ENCODE peak calls at places on chromosomes 13 and 19, in ten cellular contexts. I is suprapubic skin, M is GM23338, P is upper lobe of left lung, H is sigmoid colon, A is H1, X is SK-N-SH, G is Panc1, W is HL-60, N is stomach. F is an unnamed sample.
A peak's percentile ranks its signal among the peaks of the same experiment; 100 is the strongest.

GRCh38 chr19:48822514-48822913 is 11.7 kb upstream of the BCAT2 start:
- DNase-seq in I (no peak), M (no peak), P (no peak), H (no peak), A (no peak), X (no peak), G (no peak), W (no peak), N (no peak), F (no peak)

GRCh38 chr13:47672982-47673670 is 327.9 kb downstream of the SUCLA2 start:
- DNase-seq in I (no peak), M (no peak), P (no peak), H (no peak), A (no peak), X (peak; percentile 1), G (no peak), W (no peak), N (no peak), F (no peak)

GRCh38 chr13:23599083-23599925 is 29.1 kb downstream of the TNFRSF19 start:
- DNase-seq in I (no peak), M (peak; percentile 88), P (no peak), H (no peak), A (no peak), X (no peak), G (no peak), W (no peak), N (no peak), F (no peak)

GRCh38 chr13:99360696-99361095 is 53.5 kb upstream of the GPR183 start:
- DNase-seq in I (no peak), M (no peak), P (no peak), H (no peak), A (peak; percentile 8), X (no peak), G (no peak), W (no peak), N (no peak), F (no peak)

GRCh38 chr19:18675779-18676178 is 7.7 kb upstream of the CRTC1 start:
- DNase-seq in I (no peak), M (peak; percentile 84), P (no peak), H (no peak), A (peak; percentile 76), X (no peak), G (no peak), W (no peak), N (no peak), F (no peak)

GRCh38 chr13:92719868-92720267 is 506.7 kb upstream of the GPC6 start:
- DNase-seq in I (no peak), M (peak; percentile 77), P (no peak), H (no peak), A (no peak), X (no peak), G (no peak), W (no peak), N (no peak), F (no peak)

GRCh38 chr13:40452741-40453665 is 213.4 kb downstream of the FOXO1 start:
- DNase-seq in I (no peak), M (no peak), P (no peak), H (no peak), A (no peak), X (no peak), G (no peak), W (no peak), N (no peak), F (no peak)

GRCh38 chr19:11165486-11166030 is 10.0 kb upstream of the SPC24 start:
- DNase-seq in I (no peak), M (no peak), P (no peak), H (peak; percentile 72), A (no peak), X (no peak), G (no peak), W (no peak), N (no peak), F (no peak)

GRCh38 chr19:18733196-18733647 is 49.7 kb downstream of the CRTC1 start:
- DNase-seq in I (no peak), M (no peak), P (no peak), H (peak; percentile 90), A (no peak), X (peak; percentile 84), G (no peak), W (no peak), N (peak; percentile 57), F (no peak)

GRCh38 chr19:33397536-33398360 is 24.2 kb downstream of the CEBPG start:
- DNase-seq in I (peak; percentile 62), M (no peak), P (no peak), H (peak; percentile 60), A (no peak), X (peak; percentile 68), G (no peak), W (no peak), N (no peak), F (no peak)

GRCh38 chr19:33398361-33399060 is 25.0 kb downstream of the CEBPG start:
- DNase-seq in I (peak; percentile 55), M (no peak), P (no peak), H (peak; percentile 37), A (no peak), X (no peak), G (no peak), W (no peak), N (no peak), F (no peak)

GRCh38 chr19:33395561-33396550 is 22.3 kb downstream of the CEBPG start:
- DNase-seq in I (peak; percentile 75), M (no peak), P (peak; percentile 57), H (peak; percentile 80), A (no peak), X (peak; percentile 22), G (no peak), W (no peak), N (peak; percentile 68), F (no peak)

GRCh38 chr19:33394723-33395560 is 21.4 kb downstream of the CEBPG start:
- DNase-seq in I (peak; percentile 67), M (no peak), P (no peak), H (peak; percentile 62), A (no peak), X (peak; percentile 38), G (no peak), W (no peak), N (no peak), F (no peak)

DNA sequence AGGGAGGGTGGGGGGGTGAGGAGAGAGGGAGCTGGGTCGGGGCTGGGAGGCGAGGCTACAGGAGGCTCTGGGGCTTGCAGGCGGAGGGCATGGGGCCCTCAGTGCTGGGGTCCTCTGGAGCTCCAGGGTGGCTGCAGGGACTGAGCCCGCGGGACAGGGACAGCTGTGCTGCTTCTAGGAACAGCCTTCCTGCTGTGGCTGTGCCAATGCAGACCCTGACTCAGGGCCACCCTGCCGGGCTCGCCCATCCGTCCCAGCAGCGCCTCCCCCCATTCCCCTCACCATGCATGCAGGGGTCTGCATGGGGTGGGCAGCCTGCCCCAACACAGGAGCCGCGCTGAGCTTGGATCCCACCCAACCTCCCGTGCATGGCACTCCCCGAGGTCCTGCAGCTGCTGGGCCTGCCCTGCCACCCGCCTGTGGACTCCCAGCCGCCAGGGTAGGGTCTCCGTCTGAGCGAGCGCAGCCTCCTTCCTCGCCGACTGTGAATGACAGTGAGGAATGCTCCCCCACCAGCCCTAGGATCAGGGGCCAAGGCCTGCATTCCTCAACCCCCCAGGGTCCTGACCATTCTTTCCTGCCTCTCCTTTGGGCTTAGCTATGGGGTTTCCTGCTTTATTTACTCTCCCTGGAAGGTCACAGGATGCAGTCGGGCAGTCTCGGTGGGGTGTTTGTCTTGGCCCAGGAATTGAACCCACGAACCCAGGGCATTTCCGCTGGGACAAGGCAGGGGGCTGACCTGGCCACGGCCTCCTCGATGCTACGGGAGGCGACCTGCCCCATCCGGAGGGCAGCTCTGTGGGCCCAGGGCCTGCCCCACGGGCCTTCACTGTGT is 23.4 kb downstream of the CEBPG start:
- DNase-seq in I (peak; percentile 63), M (peak; percentile 60), P (no peak), H (peak; percentile 64), A (no peak), X (peak; percentile 27), G (no peak), W (no peak), N (no peak), F (no peak)
- TF ChIP-seq POLR2AphosphoS5 in I (no peak), M (no peak), P (no peak), H (no peak), A (no peak), X (no peak), G (no peak), W (no peak), N (no peak), F (no peak)

GRCh38 chr19:12985049-12985776 is 10.1 kb upstream of the NFIX start:
- DNase-seq in I (peak; percentile 86), M (no peak), P (peak; percentile 70), H (peak; percentile 82), A (no peak), X (no peak), G (no peak), W (no peak), N (peak; percentile 82), F (no peak)
- TF ChIP-seq POLR2AphosphoS5 in I (no peak), M (no peak), P (no peak), H (no peak), A (no peak), X (no peak), G (no peak), W (no peak), N (peak; percentile 77), F (no peak)

DNA sequence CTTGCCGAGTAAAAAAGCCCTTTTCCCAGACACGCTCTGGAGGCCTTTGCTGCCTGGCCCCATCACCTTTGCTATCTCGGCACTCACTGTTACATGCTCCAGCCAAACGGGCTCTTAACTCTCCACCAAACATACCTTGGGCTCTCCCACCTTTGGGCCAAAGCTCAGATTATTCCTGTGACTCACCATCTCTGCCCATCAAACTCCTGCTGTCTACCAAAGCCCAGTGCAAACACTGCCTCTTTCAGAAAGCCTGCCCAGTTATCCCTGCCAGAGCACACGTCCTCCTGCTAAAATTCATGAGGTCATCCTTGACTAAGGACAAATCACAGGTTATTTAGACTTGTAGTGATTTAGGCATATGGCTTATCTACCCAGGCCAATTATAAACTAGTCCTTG is 48.1 kb upstream of the SERPINE3 start:
- DNase-seq in I (no peak), M (no peak), P (no peak), H (no peak), A (peak; percentile 29), X (no peak), G (no peak), W (no peak), N (no peak), F (no peak)
- TF ChIP-seq POLR2AphosphoS5 in I (no peak), M (no peak), P (no peak), H (no peak), A (no peak), X (no peak), G (no peak), W (no peak), N (no peak), F (no peak)

DNA sequence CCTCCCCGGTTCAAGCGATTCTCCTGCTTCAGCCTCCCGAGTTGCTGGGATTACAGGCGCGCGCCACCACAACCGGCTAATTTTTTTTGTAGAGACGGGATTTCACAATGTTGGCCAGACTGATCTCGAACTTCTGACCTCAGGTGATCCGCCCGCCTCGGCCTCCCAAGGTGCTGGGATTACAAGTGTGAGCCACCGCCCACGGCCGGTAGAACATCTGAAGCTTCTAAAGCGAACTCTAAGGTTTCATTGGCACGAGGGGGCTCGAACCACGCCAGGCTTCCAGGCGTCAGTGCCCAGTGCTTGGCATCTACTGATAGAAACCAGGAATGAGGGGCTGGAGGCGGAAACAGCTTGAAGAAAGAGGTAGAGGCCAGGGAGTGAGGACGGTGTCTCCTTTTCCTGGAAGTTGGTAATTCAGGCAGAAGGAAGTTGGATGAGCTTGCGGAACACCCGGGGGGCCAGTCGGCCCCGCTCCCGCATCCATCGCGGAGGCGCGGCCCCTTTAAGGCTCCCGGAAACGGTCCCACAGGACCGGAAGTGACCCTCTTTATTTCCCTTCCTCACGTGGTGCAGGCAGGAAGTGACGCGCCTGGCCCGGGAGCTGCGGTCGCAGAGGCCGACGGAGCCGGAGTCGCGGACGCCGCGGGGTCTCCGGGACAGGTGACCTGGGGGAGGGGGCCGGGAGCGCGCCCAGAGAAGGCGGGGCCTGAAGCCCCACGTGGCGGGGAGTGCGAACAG is at the start of gene CCDC9:
- DNase-seq in I (peak; percentile 99), M (peak; percentile 98), P (peak; percentile 94), H (peak; percentile 99), A (peak; percentile 96), X (no peak), G (no peak), W (peak; percentile 94), N (peak; percentile 98), F (peak; percentile 73)
- TF ChIP-seq POLR2AphosphoS5 in I (peak; percentile 94), M (peak; percentile 56), P (peak; percentile 99), H (peak; percentile 98), A (peak; percentile 53), X (peak; percentile 63), G (peak; percentile 49), W (peak; percentile 77), N (peak; percentile 97), F (peak; percentile 70)